ENCODE peak calls at places on chromosomes 2 and 18, in five cellular contexts. One of them, this sample, is unnamed.

GRCh38 chr18:9263264-9263663 is 71.3 kb upstream of the TWSG1 start:
- DNase-seq in HFFc6: no peak
- DNase-seq in AG10803: no peak
- DNase-seq in bronchial epithelial cell: no peak
- DNase-seq in mesothelial cell of epicardium: no peak
- DNase-seq in this sample: no peak

GRCh38 chr2:10481055-10481665 is 33.0 kb upstream of the ODC1 start:
- DNase-seq in HFFc6: no peak
- DNase-seq in AG10803: no peak
- DNase-seq in bronchial epithelial cell: no peak
- DNase-seq in mesothelial cell of epicardium: no peak
- DNase-seq in this sample: no peak

GRCh38 chr18:6920099-6920955 is 190.8 kb downstream of the ARHGAP28 start:
- DNase-seq in HFFc6: peak; percentile 40
- DNase-seq in AG10803: peak; percentile 66
- DNase-seq in bronchial epithelial cell: peak; percentile 53
- DNase-seq in mesothelial cell of epicardium: no peak
- DNase-seq in this sample: peak; percentile 42

GRCh38 chr18:79924814-79925655 is 26.4 kb downstream of the SLC66A2 start:
- DNase-seq in HFFc6: no peak
- DNase-seq in AG10803: no peak
- DNase-seq in bronchial epithelial cell: no peak
- DNase-seq in mesothelial cell of epicardium: no peak
- DNase-seq in this sample: peak; percentile 10

GRCh38 chr2:149094217-149095015 is 55.9 kb downstream of the LYPD6B start:
- DNase-seq in HFFc6: peak; percentile 88
- DNase-seq in AG10803: peak; percentile 98
- DNase-seq in bronchial epithelial cell: no peak
- DNase-seq in mesothelial cell of epicardium: no peak
- DNase-seq in this sample: no peak

GRCh38 chr2:145811467-145812162 is 1291.7 kb upstream of the ZEB2 start:
- DNase-seq in HFFc6: no peak
- DNase-seq in AG10803: no peak
- DNase-seq in bronchial epithelial cell: peak; percentile 3
- DNase-seq in mesothelial cell of epicardium: no peak
- DNase-seq in this sample: no peak

GRCh38 chr2:234480337-234480736 is 16.5 kb downstream of the ARL4C start:
- DNase-seq in HFFc6: no peak
- DNase-seq in AG10803: no peak
- DNase-seq in bronchial epithelial cell: no peak
- DNase-seq in mesothelial cell of epicardium: no peak
- DNase-seq in this sample: no peak

GRCh38 chr18:34936772-34937171 is 104.4 kb upstream of the MAPRE2 start:
- DNase-seq in HFFc6: no peak
- DNase-seq in AG10803: no peak
- DNase-seq in bronchial epithelial cell: no peak
- DNase-seq in mesothelial cell of epicardium: no peak
- DNase-seq in this sample: no peak

GRCh38 chr2:44544991-44545390 is 183.2 kb downstream of the CAMKMT start:
- DNase-seq in HFFc6: no peak
- DNase-seq in AG10803: no peak
- DNase-seq in bronchial epithelial cell: no peak
- DNase-seq in mesothelial cell of epicardium: no peak
- DNase-seq in this sample: no peak

GRCh38 chr2:11393711-11394236 is 49.3 kb upstream of the ROCK2 start:
- DNase-seq in HFFc6: no peak
- DNase-seq in AG10803: no peak
- DNase-seq in bronchial epithelial cell: no peak
- DNase-seq in mesothelial cell of epicardium: no peak
- DNase-seq in this sample: no peak

GRCh38 chr18:75161629-75162028 is 47.3 kb downstream of the PTGR3 start:
- DNase-seq in HFFc6: no peak
- DNase-seq in AG10803: peak; percentile 35
- DNase-seq in bronchial epithelial cell: no peak
- DNase-seq in mesothelial cell of epicardium: no peak
- DNase-seq in this sample: no peak

GRCh38 chr2:206962966-206963365 is 23.6 kb downstream of the CPO start:
- DNase-seq in HFFc6: no peak
- DNase-seq in AG10803: no peak
- DNase-seq in bronchial epithelial cell: no peak
- DNase-seq in mesothelial cell of epicardium: no peak
- DNase-seq in this sample: no peak

GRCh38 chr2:189658808-189659207 is 2.5 kb upstream of the ASNSD1 start:
- DNase-seq in HFFc6: no peak
- DNase-seq in AG10803: no peak
- DNase-seq in bronchial epithelial cell: no peak
- DNase-seq in mesothelial cell of epicardium: no peak
- DNase-seq in this sample: no peak

GRCh38 chr2:240913810-240914644 is 7.9 kb downstream of the CROCC2 start:
- DNase-seq in HFFc6: no peak
- DNase-seq in AG10803: peak; percentile 75
- DNase-seq in bronchial epithelial cell: no peak
- DNase-seq in mesothelial cell of epicardium: peak; percentile 74
- DNase-seq in this sample: peak; percentile 76

GRCh38 chr18:75818336-75818735 is 390.8 kb upstream of the SMIM21 start:
- DNase-seq in HFFc6: no peak
- DNase-seq in AG10803: no peak
- DNase-seq in bronchial epithelial cell: no peak
- DNase-seq in mesothelial cell of epicardium: no peak
- DNase-seq in this sample: no peak

GRCh38 chr18:70195014-70195614 is 10.4 kb downstream of the RTTN start:
- DNase-seq in HFFc6: no peak
- DNase-seq in AG10803: no peak
- DNase-seq in bronchial epithelial cell: no peak
- DNase-seq in mesothelial cell of epicardium: no peak
- DNase-seq in this sample: no peak

GRCh38 chr18:40687401-40687800 is 1267.6 kb upstream of the PIK3C3 start:
- DNase-seq in HFFc6: no peak
- DNase-seq in AG10803: peak; percentile 2
- DNase-seq in bronchial epithelial cell: no peak
- DNase-seq in mesothelial cell of epicardium: no peak
- DNase-seq in this sample: no peak

GRCh38 chr2:127162261-127163089 is 55.5 kb upstream of the BIN1 start:
- DNase-seq in HFFc6: no peak
- DNase-seq in AG10803: no peak
- DNase-seq in bronchial epithelial cell: no peak
- DNase-seq in mesothelial cell of epicardium: no peak
- DNase-seq in this sample: no peak

GRCh38 chr2:66686768-66687167 is 251.8 kb downstream of the MEIS1 start:
- DNase-seq in HFFc6: no peak
- DNase-seq in AG10803: peak; percentile 19
- DNase-seq in bronchial epithelial cell: peak; percentile 67
- DNase-seq in mesothelial cell of epicardium: no peak
- DNase-seq in this sample: no peak

GRCh38 chr2:161208527-161209139 is 48.4 kb downstream of the TANK start:
- DNase-seq in HFFc6: peak; percentile 75
- DNase-seq in AG10803: peak; percentile 71
- DNase-seq in bronchial epithelial cell: peak; percentile 83
- DNase-seq in mesothelial cell of epicardium: no peak
- DNase-seq in this sample: no peak

GRCh38 chr18:45482286-45482685 is 133.0 kb upstream of the SLC14A2 start:
- DNase-seq in HFFc6: no peak
- DNase-seq in AG10803: no peak
- DNase-seq in bronchial epithelial cell: peak; percentile 15
- DNase-seq in mesothelial cell of epicardium: no peak
- DNase-seq in this sample: no peak

GRCh38 chr2:215409331-215410127 is 26.3 kb downstream of the FN1 start:
- DNase-seq in HFFc6: no peak
- DNase-seq in AG10803: no peak
- DNase-seq in bronchial epithelial cell: peak; percentile 38
- DNase-seq in mesothelial cell of epicardium: no peak
- DNase-seq in this sample: no peak

GRCh38 chr2:9261231-9261883 is 54.7 kb downstream of the ASAP2 start:
- DNase-seq in HFFc6: no peak
- DNase-seq in AG10803: peak; percentile 82
- DNase-seq in bronchial epithelial cell: no peak
- DNase-seq in mesothelial cell of epicardium: no peak
- DNase-seq in this sample: no peak
- TF ChIP-seq CTCF in HFFc6: no peak
- TF ChIP-seq CTCF in AG10803: peak; percentile 8
- TF ChIP-seq CTCF in bronchial epithelial cell: no peak
- TF ChIP-seq CTCF in mesothelial cell of epicardium: no peak
- TF ChIP-seq CTCF in this sample: no peak

DNA sequence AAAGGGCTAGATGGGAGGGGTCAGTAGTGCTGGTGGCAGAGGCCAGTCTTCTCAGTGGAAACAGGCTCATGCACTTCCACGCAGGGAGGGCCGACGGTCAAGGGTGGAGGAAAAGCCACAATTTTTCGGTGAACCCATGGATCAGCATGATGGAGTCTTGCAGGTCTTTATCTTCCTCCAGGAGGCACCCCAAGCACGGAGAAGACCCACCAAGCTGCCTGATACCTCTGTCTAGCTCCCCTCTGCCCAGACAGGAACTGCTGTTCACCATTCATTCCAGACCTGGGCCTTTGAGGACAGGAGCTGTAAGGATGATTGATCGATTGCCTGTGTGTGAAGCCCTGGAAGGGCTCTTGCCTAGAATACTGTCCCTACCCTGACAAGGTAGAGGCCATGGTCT is 2.8 kb upstream of the LRRFIP1 start:
- DNase-seq in HFFc6: no peak
- DNase-seq in AG10803: no peak
- DNase-seq in bronchial epithelial cell: no peak
- DNase-seq in mesothelial cell of epicardium: no peak
- DNase-seq in this sample: no peak
- TF ChIP-seq CTCF in HFFc6: no peak
- TF ChIP-seq CTCF in AG10803: no peak
- TF ChIP-seq CTCF in bronchial epithelial cell: no peak
- TF ChIP-seq CTCF in mesothelial cell of epicardium: no peak
- TF ChIP-seq CTCF in this sample: no peak

GRCh38 chr18:2948038-2948437 is 64.9 kb downstream of the LPIN2 start:
- DNase-seq in HFFc6: peak; percentile 28
- DNase-seq in AG10803: peak; percentile 53
- DNase-seq in bronchial epithelial cell: peak; percentile 82
- DNase-seq in mesothelial cell of epicardium: no peak
- DNase-seq in this sample: no peak
- TF ChIP-seq CTCF in HFFc6: peak; percentile 75
- TF ChIP-seq CTCF in AG10803: peak; percentile 49
- TF ChIP-seq CTCF in bronchial epithelial cell: peak; percentile 33
- TF ChIP-seq CTCF in mesothelial cell of epicardium: peak; percentile 36
- TF ChIP-seq CTCF in this sample: no peak

DNA sequence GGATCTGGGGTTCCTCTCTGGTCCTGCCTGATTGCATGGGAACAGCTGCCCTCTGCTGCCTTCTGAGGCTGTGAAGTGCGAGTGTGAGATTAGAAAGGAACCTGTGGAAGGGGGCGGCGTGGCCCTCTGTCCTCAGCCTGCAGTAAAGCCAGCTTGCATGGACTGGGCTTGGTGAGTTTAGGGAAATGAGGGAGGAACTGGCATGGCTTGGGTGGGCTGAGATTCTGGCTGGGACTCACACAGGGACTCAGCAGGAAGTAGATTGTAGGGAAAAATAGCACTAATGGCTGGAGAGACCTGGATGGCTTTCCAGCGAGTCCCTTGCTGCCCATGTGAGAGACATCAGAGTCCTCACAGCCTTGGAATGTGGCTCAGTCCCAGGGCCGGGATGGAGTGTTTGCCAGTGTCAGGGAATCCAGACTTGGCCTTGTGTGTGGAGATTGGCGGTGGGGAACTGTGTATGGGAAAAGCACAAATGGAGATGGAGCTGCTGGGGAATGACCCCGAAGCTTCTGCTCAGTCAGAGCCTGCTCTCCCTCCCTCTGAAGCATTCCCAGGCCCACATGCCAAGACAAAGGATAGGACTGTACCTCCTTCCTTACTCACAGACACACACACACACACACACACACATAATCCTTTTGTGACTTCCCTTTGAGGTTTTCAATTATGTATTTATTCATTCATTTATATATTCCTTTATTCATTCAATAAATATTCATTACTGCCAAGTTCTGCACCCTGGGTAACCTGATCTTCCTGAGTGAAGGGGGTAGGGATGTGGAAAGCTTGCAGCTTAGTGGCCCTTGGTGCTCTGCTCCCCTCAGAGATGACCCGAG is 115.4 kb downstream of the ACAA2 start:
- DNase-seq in HFFc6: peak; percentile 23
- DNase-seq in AG10803: peak; percentile 53
- DNase-seq in bronchial epithelial cell: peak; percentile 45
- DNase-seq in mesothelial cell of epicardium: no peak
- DNase-seq in this sample: no peak
- TF ChIP-seq CTCF in HFFc6: no peak
- TF ChIP-seq CTCF in AG10803: no peak
- TF ChIP-seq CTCF in bronchial epithelial cell: no peak
- TF ChIP-seq CTCF in mesothelial cell of epicardium: no peak
- TF ChIP-seq CTCF in this sample: no peak

GRCh38 chr2:185291035-185291647 is 447.5 kb upstream of the FSIP2 start:
- DNase-seq in HFFc6: peak; percentile 9
- DNase-seq in AG10803: peak; percentile 0
- DNase-seq in bronchial epithelial cell: peak; percentile 55
- DNase-seq in mesothelial cell of epicardium: peak; percentile 45
- DNase-seq in this sample: no peak
- TF ChIP-seq CTCF in HFFc6: peak; percentile 48
- TF ChIP-seq CTCF in AG10803: peak; percentile 20
- TF ChIP-seq CTCF in bronchial epithelial cell: peak; percentile 90
- TF ChIP-seq CTCF in mesothelial cell of epicardium: peak; percentile 41
- TF ChIP-seq CTCF in this sample: no peak

This sample was measured in omental fat pad.